ENCODE peak calls at places on chromosomes 3 and 15, in seven cellular contexts. P, V, D, B, R, Y and I are unnamed samples. For H3K4me1, the result is how much of the 10 kb centered on the place peaks cover.

GRCh38 chr3:58217209-58217811 is 6.5 kb upstream of the DNASE1L3 start:
- DNase-seq in P (no peak), V (peak), D (peak), B (peak), R (peak), Y (peak), I (peak)

GRCh38 chr3:835096-835495 is 257.7 kb upstream of the CNTN6 start:
- DNase-seq in P (no peak), V (no peak), D (no peak), B (no peak), R (no peak), Y (no peak), I (no peak)

GRCh38 chr3:197682713-197683112 is 54.0 kb downstream of the RUBCN start:
- DNase-seq in P (no peak), V (no peak), D (no peak), B (no peak), R (no peak), Y (no peak), I (no peak)

GRCh38 chr15:51267047-51267713 is 71.2 kb downstream of the CYP19A1 start:
- DNase-seq in P (no peak), V (no peak), D (peak), B (no peak), R (no peak), Y (no peak), I (no peak)

GRCh38 chr15:78391781-78392180 is 46.2 kb upstream of the IREB2 start:
- DNase-seq in P (no peak), V (no peak), D (no peak), B (no peak), R (no peak), Y (no peak), I (no peak)

GRCh38 chr3:8596706-8597514 is 47.7 kb downstream of the SSUH2 start:
- DNase-seq in P (no peak), V (no peak), D (no peak), B (no peak), R (no peak), Y (no peak), I (no peak)

GRCh38 chr3:150521458-150521857 is 24.8 kb downstream of the SERP1 start:
- DNase-seq in P (no peak), V (no peak), D (no peak), B (no peak), R (no peak), Y (no peak), I (no peak)

GRCh38 chr15:42511010-42511396 is 15.6 kb downstream of the SNAP23 start:
- DNase-seq in P (no peak), V (no peak), D (no peak), B (no peak), R (no peak), Y (no peak), I (no peak)

GRCh38 chr15:60324706-60325438 is 72.9 kb downstream of the ANXA2 start:
- DNase-seq in P (peak), V (no peak), D (no peak), B (no peak), R (no peak), Y (no peak), I (no peak)

GRCh38 chr15:40782609-40783227 is 12.9 kb downstream of the C15orf62 start:
- DNase-seq in P (no peak), V (peak), D (peak), B (no peak), R (no peak), Y (peak), I (no peak)

GRCh38 chr3:73694988-73695757 is 70.4 kb upstream of the PDZRN3 start:
- DNase-seq in P (no peak), V (no peak), D (no peak), B (no peak), R (no peak), Y (no peak), I (no peak)

GRCh38 chr3:51711352-51712019 is 4.6 kb downstream of the GRM2 start:
- DNase-seq in P (no peak), V (no peak), D (peak), B (no peak), R (no peak), Y (peak), I (no peak)

GRCh38 chr3:78941587-78941986 is 826.2 kb downstream of the ROBO1 start:
- DNase-seq in P (no peak), V (no peak), D (no peak), B (no peak), R (no peak), Y (no peak), I (no peak)

GRCh38 chr3:72625616-72626337 is 222.5 kb downstream of the SHQ1 start:
- DNase-seq in P (no peak), V (peak), D (no peak), B (no peak), R (no peak), Y (no peak), I (no peak)

GRCh38 chr15:85027033-85027380 is 45.4 kb downstream of the PDE8A start:
- DNase-seq in P (no peak), V (no peak), D (no peak), B (no peak), R (no peak), Y (no peak), I (no peak)

GRCh38 chr15:64051093-64051402 is 4.8 kb upstream of the DAPK2 start:
- DNase-seq in P (no peak), V (no peak), D (no peak), B (no peak), R (no peak), Y (no peak), I (no peak)

GRCh38 chr3:104436536-104436935 is 930.2 kb upstream of the ALCAM start:
- DNase-seq in P (no peak), V (no peak), D (no peak), B (no peak), R (no peak), Y (no peak), I (no peak)

GRCh38 chr3:189404797-189405484 is 226.2 kb upstream of the TP63 start:
- DNase-seq in P (no peak), V (no peak), D (no peak), B (no peak), R (no peak), Y (no peak), I (no peak)

GRCh38 chr15:25661898-25662297 is 201.2 kb downstream of the ATP10A start:
- DNase-seq in P (no peak), V (no peak), D (no peak), B (no peak), R (no peak), Y (no peak), I (no peak)

GRCh38 chr3:173739716-173740115 is 342.2 kb downstream of the NLGN1 start:
- DNase-seq in P (no peak), V (no peak), D (no peak), B (no peak), R (no peak), Y (no peak), I (no peak)

GRCh38 chr15:56839641-56840040 is 78.8 kb upstream of the TCF12 start:
- DNase-seq in P (no peak), V (no peak), D (no peak), B (no peak), R (no peak), Y (no peak), I (no peak)

GRCh38 chr3:162391301-162391700 is 894.7 kb downstream of the OTOL1 start:
- DNase-seq in P (no peak), V (no peak), D (no peak), B (no peak), R (no peak), Y (no peak), I (no peak)

GRCh38 chr15:57873564-57874209 is 167.2 kb downstream of the POLR2M start:
- DNase-seq in P (no peak), V (no peak), D (no peak), B (no peak), R (no peak), Y (no peak), I (no peak)

GRCh38 chr3:115357456-115357855 is 210.4 kb upstream of the ZBTB20 start:
- DNase-seq in P (no peak), V (no peak), D (no peak), B (no peak), R (no peak), Y (no peak), I (no peak)

DNA sequence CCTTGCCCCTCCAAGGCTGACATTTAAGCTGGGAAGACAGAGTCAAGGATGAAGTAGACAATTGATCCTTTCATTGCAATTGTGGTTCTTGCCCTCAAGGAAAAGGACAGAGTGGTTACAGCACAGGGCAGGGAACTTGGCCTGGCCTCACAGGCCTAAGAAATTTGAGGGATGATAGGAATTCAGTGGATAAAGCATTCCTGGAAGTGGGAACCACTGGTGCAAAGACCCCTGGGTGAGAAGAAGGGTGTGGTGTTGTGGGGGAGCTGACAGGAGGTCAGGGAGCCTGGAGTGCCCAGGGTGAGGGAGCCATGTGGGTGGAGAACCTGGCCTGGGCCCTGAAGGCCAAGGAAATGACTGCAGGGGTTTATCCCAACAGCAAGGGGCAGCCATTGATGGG is 287.4 kb downstream of the UACA start:
- DNase-seq in P (no peak), V (no peak), D (no peak), B (no peak), R (no peak), Y (no peak), I (no peak)
- TF ChIP-seq EP300 in P (no peak), V (no peak), D (no peak), B (no peak), R (no peak), Y (no peak), I (no peak)

GRCh38 chr15:83285979-83286553 is 1.6 kb upstream of the BNC1 start:
- DNase-seq in P (peak), V (no peak), D (no peak), B (no peak), R (no peak), Y (no peak), I (no peak)
- H3K4me1 ChIP-seq in P (under half), V (under half), D (under half), B (under half), R (under half), Y (under half), I (under half)

GRCh38 chr3:172042136-172042535 is 2.8 kb downstream of the FNDC3B start:
- DNase-seq in P (no peak), V (no peak), D (no peak), B (no peak), R (no peak), Y (no peak), I (no peak)

GRCh38 chr3:172040976-172041963 is 1.9 kb downstream of the FNDC3B start:
- DNase-seq in P (no peak), V (no peak), D (peak), B (no peak), R (no peak), Y (peak), I (peak)

GRCh38 chr3:172038823-172039222 is 555 bp upstream of the FNDC3B start:
- DNase-seq in P (no peak), V (no peak), D (no peak), B (no peak), R (peak), Y (no peak), I (peak)

GRCh38 chr3:172039352-172040077 is at the start of gene FNDC3B:
- DNase-seq in P (peak), V (peak), D (peak), B (peak), R (peak), Y (peak), I (peak)

GRCh38 chr3:172040078-172040975 is 949 bp downstream of the FNDC3B start:
- DNase-seq in P (no peak), V (peak), D (peak), B (peak), R (peak), Y (peak), I (peak)
- TF ChIP-seq CTCF in P (peak), V (no peak), D (peak), B (no peak), R (no peak), Y (peak), I (no peak)

GRCh38 chr3:171584100-171584499 is 123.9 kb upstream of the TNIK start:
- DNase-seq in P (no peak), V (no peak), D (no peak), B (no peak), R (no peak), Y (no peak), I (no peak)
- TF ChIP-seq EP300 in P (no peak), V (no peak), D (no peak), B (no peak), R (no peak), Y (no peak), I (no peak)

GRCh38 chr15:99452728-99453643 is 112.8 kb upstream of the MEF2A start:
- DNase-seq in P (peak), V (peak), D (peak), B (peak), R (peak), Y (peak), I (peak)

GRCh38 chr15:99454941-99455795 is 110.6 kb upstream of the MEF2A start:
- DNase-seq in P (peak), V (peak), D (no peak), B (peak), R (peak), Y (peak), I (peak)

GRCh38 chr15:99454107-99454809 is 111.5 kb upstream of the MEF2A start:
- DNase-seq in P (no peak), V (no peak), D (no peak), B (no peak), R (peak), Y (peak), I (no peak)

GRCh38 chr15:99452010-99452409 is 113.8 kb upstream of the MEF2A start:
- DNase-seq in P (no peak), V (no peak), D (no peak), B (no peak), R (peak), Y (no peak), I (no peak)

DNA sequence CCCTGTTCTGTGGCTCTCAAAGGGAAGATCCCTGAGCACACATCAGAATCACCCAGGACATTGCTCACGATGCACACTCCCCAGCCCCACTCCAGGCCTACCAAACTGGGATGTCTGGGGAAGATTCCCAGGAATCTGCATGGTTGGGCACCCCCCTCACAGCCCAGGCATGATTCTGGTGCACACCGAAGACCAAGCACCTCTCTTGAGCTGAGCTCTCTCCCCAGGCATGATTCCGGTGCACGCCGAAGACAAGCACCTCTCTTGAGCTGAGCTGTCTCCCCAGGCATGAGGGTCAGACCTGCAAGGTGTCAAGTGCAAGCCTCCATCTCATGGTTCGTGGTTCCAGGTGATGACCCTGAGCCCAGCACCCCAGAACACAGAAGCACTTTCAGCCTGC is 112.1 kb upstream of the MEF2A start:
- DNase-seq in P (no peak), V (no peak), D (no peak), B (no peak), R (peak), Y (no peak), I (no peak)
- H3K4me1 ChIP-seq in P (half or more), V (under half), D (under half), B (under half), R (under half), Y (under half), I (under half)